ENCODE peak calls at places on chromosomes 2 and 18, in six cellular contexts. D, Y, N, I, V and Z are unnamed samples.

GRCh38 chr2:67896131-67896865 is 166.5 kb downstream of the C1D start:
- DNase-seq in V (no peak), Y (no peak), N (no peak), I (no peak), D (no peak), Z (no peak)

GRCh38 chr2:63639344-63639743 is 50.6 kb downstream of the MDH1 start:
- DNase-seq in D (no peak), N (no peak), Y (no peak), V (no peak), I (no peak), Z (no peak)

GRCh38 chr18:74450626-74451025 is 6.5 kb downstream of the DIPK1C start:
- DNase-seq in I (no peak), D (peak; percentile 48), Y (no peak), N (peak; percentile 44), V (no peak), Z (peak; percentile 77)

GRCh38 chr2:98911376-98912154 is 24.5 kb downstream of the CRACDL start:
- DNase-seq in N (peak; percentile 27), Y (no peak), I (no peak), V (peak; percentile 23), D (no peak), Z (no peak)

GRCh38 chr2:202237787-202238233 is 587 bp downstream of the SUMO1 start:
- DNase-seq in Y (peak; percentile 69), I (peak; percentile 11), V (peak; percentile 51), N (peak; percentile 68), D (peak; percentile 20), Z (no peak)

GRCh38 chr2:17430326-17430725 is 87.9 kb downstream of the RAD51AP2 start:
- DNase-seq in N (no peak), V (no peak), I (no peak), D (no peak), Y (no peak), Z (no peak)

GRCh38 chr2:173652311-173652710 is 297.6 kb downstream of the CDCA7 start:
- DNase-seq in D (no peak), V (peak; percentile 84), I (peak; percentile 76), N (no peak), Y (peak; percentile 73), Z (no peak)

GRCh38 chr2:211205358-211205757 is 649.0 kb downstream of the CPS1 start:
- DNase-seq in D (no peak), Y (no peak), N (no peak), V (no peak), I (no peak), Z (no peak)

GRCh38 chr2:159547031-159547430 is 69.3 kb downstream of the BAZ2B start:
- DNase-seq in Y (no peak), D (no peak), I (no peak), V (no peak), N (no peak), Z (no peak)

GRCh38 chr18:55317322-55317721 is 270.7 kb downstream of the TCF4 start:
- DNase-seq in N (no peak), D (no peak), I (no peak), Y (no peak), V (no peak), Z (no peak)

GRCh38 chr2:69767034-69767433 is 25.1 kb downstream of the ANXA4 start:
- DNase-seq in N (no peak), D (no peak), I (peak; percentile 85), V (no peak), Y (peak; percentile 66), Z (no peak)

GRCh38 chr2:190976521-190976920 is 37.5 kb downstream of the STAT1 start:
- DNase-seq in D (no peak), N (no peak), I (no peak), Y (no peak), V (no peak), Z (no peak)

GRCh38 chr18:40485318-40485717 is 1469.7 kb upstream of the PIK3C3 start:
- DNase-seq in D (no peak), V (no peak), Y (peak; percentile 24), N (no peak), I (no peak), Z (no peak)

GRCh38 chr2:69086466-69086865 is 73.5 kb downstream of the ANTXR1 start:
- DNase-seq in I (no peak), V (no peak), Y (no peak), D (no peak), N (no peak), Z (no peak)